ENCODE peak calls at places on chromosomes 3 and 15, in eight cellular contexts. N, S, X, W, C, Y, H and U are unnamed samples.

GRCh38 chr3:60774617-60775016 is 476.6 kb downstream of the FHIT start:
- DNase-seq in S (peak; percentile 50), Y (no peak), X (no peak), H (no peak), N (no peak), W (no peak), C (no peak), U (no peak)

GRCh38 chr3:29822051-29822450 is 541.2 kb downstream of the RBMS3 start:
- DNase-seq in Y (no peak), S (peak; percentile 44), N (no peak), C (no peak), W (no peak), H (no peak), X (no peak), U (no peak)

GRCh38 chr3:150970665-150971327 is 1.7 kb downstream of the CLRN1 start:
- DNase-seq in C (no peak), Y (no peak), H (no peak), W (no peak), S (peak; percentile 76), N (no peak), X (no peak), U (no peak)

GRCh38 chr3:120497318-120497717 is 46.5 kb upstream of the FSTL1 start:
- DNase-seq in X (no peak), C (no peak), Y (no peak), W (no peak), S (peak; percentile 98), N (no peak), H (no peak), U (no peak)

GRCh38 chr3:194487289-194488006 is 646 bp upstream of the ATP13A3 start:
- DNase-seq in Y (no peak), S (no peak), X (peak; percentile 32), C (peak; percentile 37), W (peak; percentile 32), H (peak; percentile 91), N (peak; percentile 48), U (peak; percentile 68)

GRCh38 chr15:90211440-90212168 is 10.5 kb downstream of the SEMA4B start:
- DNase-seq in C (no peak), Y (no peak), W (no peak), X (peak; percentile 59), N (no peak), H (no peak), S (peak; percentile 93), U (no peak)

GRCh38 chr3:37590328-37591079 is 271.2 kb upstream of the CTDSPL start:
- DNase-seq in X (peak; percentile 24), N (peak; percentile 59), W (peak; percentile 50), H (no peak), C (no peak), S (no peak), Y (no peak), U (no peak)

GRCh38 chr15:44033894-44034293 is 161.2 kb downstream of the FRMD5 start:
- DNase-seq in S (peak; percentile 48), W (no peak), X (peak; percentile 22), H (no peak), C (no peak), N (no peak), Y (no peak), U (no peak)

GRCh38 chr3:1734494-1735122 is 364.1 kb upstream of the CNTN4 start:
- DNase-seq in X (no peak), C (no peak), W (no peak), H (no peak), N (no peak), S (peak; percentile 27), Y (no peak), U (no peak)

GRCh38 chr3:53819163-53819868 is 26.9 kb downstream of the CHDH start:
- DNase-seq in N (no peak), H (peak; percentile 37), W (no peak), X (no peak), S (no peak), Y (no peak), C (no peak), U (no peak)

GRCh38 chr15:88023956-88024355 is 232.6 kb downstream of the NTRK3 start:
- DNase-seq in X (no peak), N (no peak), C (no peak), H (no peak), W (no peak), S (no peak), Y (no peak), U (no peak)

GRCh38 chr3:120678984-120679383 is 3.1 kb downstream of the HGD start:
- DNase-seq in S (no peak), C (no peak), N (no peak), Y (no peak), H (no peak), W (no peak), X (no peak), U (no peak)

GRCh38 chr15:75650908-75651809 is 3.4 kb downstream of the SNX33 start:
- DNase-seq in S (no peak), W (peak; percentile 77), Y (no peak), X (peak; percentile 92), N (peak; percentile 75), H (no peak), C (no peak), U (no peak)

GRCh38 chr15:101200181-101200580 is 51.7 kb downstream of the CHSY1 start:
- DNase-seq in C (no peak), S (no peak), N (no peak), Y (no peak), X (no peak), W (no peak), H (no peak), U (no peak)

GRCh38 chr15:49664706-49665105 is 43.9 kb downstream of the DTWD1 start:
- DNase-seq in H (no peak), X (no peak), Y (no peak), C (no peak), N (no peak), S (no peak), W (no peak), U (no peak)

GRCh38 chr3:111732248-111732879 is 126.7 kb upstream of the PHLDB2 start:
- DNase-seq in X (peak; percentile 84), N (no peak), Y (peak; percentile 59), W (no peak), S (no peak), C (no peak), H (no peak), U (no peak)

GRCh38 chr3:10437272-10437994 is 68.0 kb downstream of the ATP2B2 start:
- DNase-seq in X (no peak), H (no peak), S (peak; percentile 10), W (no peak), N (no peak), Y (no peak), C (peak; percentile 40), U (peak; percentile 74)

GRCh38 chr3:126351086-126351770 is 6.0 kb downstream of the KLF15 start:
- DNase-seq in X (peak; percentile 13), Y (peak; percentile 5), C (no peak), W (no peak), H (peak; percentile 34), N (no peak), S (no peak), U (no peak)

GRCh38 chr3:58214484-58215316 is 3.9 kb upstream of the DNASE1L3 start:
- DNase-seq in C (no peak), S (peak; percentile 92), X (no peak), N (no peak), W (no peak), Y (no peak), H (no peak), U (peak; percentile 67)
- TF ChIP-seq CTCF in C (no peak), S (peak; percentile 27), X (no peak), N (no peak), W (no peak), Y (no peak), H (no peak), U (peak; percentile 30)

GRCh38 chr15:68578175-68578959 is 426 bp upstream of the CORO2B start:
- DNase-seq in C (peak; percentile 21), N (peak; percentile 85), S (peak; percentile 32), H (peak; percentile 94), W (peak; percentile 82), Y (peak; percentile 88), X (peak; percentile 51), U (no peak)
- TF ChIP-seq CTCF in C (no peak), N (peak; percentile 50), S (peak; percentile 29), H (peak; percentile 55), W (peak; percentile 76), Y (peak; percentile 60), X (no peak), U (no peak)

DNA sequence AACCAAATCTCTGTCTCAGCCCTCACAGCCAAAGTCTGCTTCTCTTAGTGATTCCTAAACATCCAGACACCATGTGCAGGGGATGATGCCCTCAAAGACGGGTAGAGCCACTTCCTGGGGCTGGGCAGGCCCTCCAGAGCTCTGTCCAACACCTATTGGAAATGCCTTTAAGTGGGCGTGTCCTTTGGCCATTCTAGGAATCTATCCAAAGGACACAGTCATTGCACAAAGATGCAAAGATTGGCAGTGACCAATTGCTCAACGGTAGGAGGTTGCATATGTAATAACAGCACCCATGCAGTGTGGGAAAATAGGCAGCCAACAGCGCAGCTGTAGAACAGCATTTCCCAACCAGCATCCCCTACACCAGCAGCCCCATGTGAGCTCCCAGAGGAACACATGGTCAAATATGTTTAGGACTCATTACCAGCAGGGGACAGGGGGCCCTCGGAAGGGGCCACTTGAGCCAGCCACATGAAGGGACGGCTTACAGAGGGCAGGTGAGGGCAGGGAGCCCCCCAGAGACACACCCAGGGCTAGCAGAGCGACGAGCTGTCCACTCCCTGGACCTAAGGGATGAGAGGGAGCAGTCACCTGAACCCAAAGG is 142.8 kb upstream of the IQSEC1 start:
- DNase-seq in C (no peak), Y (no peak), W (no peak), N (no peak), X (peak; percentile 69), H (no peak), S (peak; percentile 98), U (no peak)
- TF ChIP-seq CTCF in C (no peak), Y (no peak), W (no peak), N (no peak), X (no peak), H (no peak), S (no peak), U (no peak)

GRCh38 chr3:128917291-128917690 is 37.9 kb downstream of the ACAD9 start:
- DNase-seq in N (no peak), H (no peak), Y (no peak), C (no peak), X (no peak), W (no peak), S (no peak), U (no peak)
- TF ChIP-seq CTCF in N (peak; percentile 28), H (no peak), Y (no peak), C (no peak), X (no peak), W (peak; percentile 50), S (no peak), U (no peak)

GRCh38 chr3:49411968-49412631 is at the start of the genes RHOA and TCTA:
- DNase-seq in W (peak; percentile 99), X (peak; percentile 100), N (peak; percentile 99), Y (peak; percentile 99), S (peak; percentile 100), C (peak; percentile 98), H (peak; percentile 100), U (peak; percentile 99)

GRCh38 chr3:49413338-49413734 is 1.1 kb downstream of the TCTA start:
- DNase-seq in H (no peak), W (no peak), Y (peak; percentile 78), X (no peak), S (no peak), C (no peak), N (no peak), U (no peak)

GRCh38 chr3:49410844-49411549 is 779 bp downstream of the RHOA start:
- DNase-seq in W (no peak), Y (no peak), X (no peak), S (no peak), H (no peak), C (no peak), N (no peak), U (no peak)

GRCh38 chr3:49411550-49411967 is 217 bp downstream of the RHOA start:
- DNase-seq in H (peak; percentile 94), Y (peak; percentile 33), N (peak; percentile 65), W (peak; percentile 63), X (peak; percentile 66), S (no peak), C (peak; percentile 66), U (peak; percentile 43)

GRCh38 chr3:49412632-49413337 is 562 bp downstream of the TCTA start:
- DNase-seq in S (no peak), H (no peak), Y (no peak), X (no peak), W (no peak), N (no peak), C (no peak), U (no peak)
- TF ChIP-seq CTCF in S (no peak), H (no peak), Y (no peak), X (no peak), W (no peak), N (no peak), C (no peak), U (no peak)